ENCODE peak calls at places on chromosomes 12 and 14, in five cellular contexts. Z is heart right ventricle; H is left ventricle myocardium inferior; E is iPS-NIHi11; F is stimulated activated CD8-positive, alpha-beta memory T cell treated with anti-CD3 and anti-CD28 coated beads, Interleukin-15, amount 100 ng/mL, for 24 hours. A is an unnamed sample.

GRCh38 chr14:102699416-102700110 is 77.7 kb upstream of the TRAF3 start:
- DNase-seq in Z (no peak), H (no peak), F (no peak), E (no peak), A (peak)

GRCh38 chr14:103416916-103417315 is 31.7 kb downstream of the MARK3 start:
- DNase-seq in Z (no peak), E (no peak), F (no peak), H (no peak), A (no peak)

GRCh38 chr12:70648831-70649230 is 11.6 kb upstream of the PTPRB start:
- DNase-seq in F (no peak), E (no peak), H (no peak), Z (no peak), A (peak)

GRCh38 chr12:89962648-89963047 is 254.0 kb upstream of the ATP2B1 start:
- DNase-seq in E (no peak), H (no peak), F (no peak), Z (no peak), A (no peak)

GRCh38 chr14:101022121-101022520 is 118.6 kb upstream of the RTL1 start:
- DNase-seq in H (no peak), Z (no peak), E (no peak), F (no peak), A (no peak)

GRCh38 chr12:54053625-54054441 is at the start of gene HOXC4:
- DNase-seq in E (peak), H (no peak), F (no peak), Z (no peak), A (no peak)

GRCh38 chr12:51920046-51920445 is 12.7 kb downstream of the ACVRL1 start:
- DNase-seq in Z (no peak), F (no peak), H (no peak), E (no peak), A (no peak)

GRCh38 chr14:100577986-100578431 is 9.2 kb downstream of the BEGAIN start:
- DNase-seq in H (peak), Z (peak), F (no peak), E (no peak), A (no peak)

GRCh38 chr14:105860615-105861580 is 334.5 kb downstream of the TMEM121 start:
- DNase-seq in H (peak), E (no peak), Z (no peak), F (no peak), A (no peak)

GRCh38 chr12:34217660-34218059 is 195.4 kb downstream of the ALG10 start:
- DNase-seq in F (no peak), E (no peak), H (no peak), Z (no peak), A (no peak)

GRCh38 chr12:86117711-86118110 is 138.5 kb downstream of the MGAT4C start:
- DNase-seq in F (no peak), Z (no peak), H (no peak), E (no peak), A (no peak)

GRCh38 chr12:97313471-97314190 is 149.0 kb upstream of the RMST start:
- DNase-seq in H (no peak), E (no peak), F (no peak), Z (no peak), A (no peak)

GRCh38 chr14:59140441-59140840 is 48.0 kb upstream of the DAAM1 start:
- DNase-seq in F (no peak), E (no peak), H (no peak), Z (no peak), A (no peak)

A was measured in adipocyte.